ENCODE peak calls at places on chromosomes 4 and X, in eight cellular contexts. One of them, this sample, is unnamed.

GRCh38 chr4:632926-633325 is 7.6 kb downstream of the PDE6B start:
- DNase-seq in cardiac fibroblast: no peak
- DNase-seq in mammary epithelial cell: no peak
- DNase-seq in left ventricle myocardium inferior: peak; percentile 4
- DNase-seq in dorsolateral prefrontal cortex: no peak
- DNase-seq in ovary: no peak
- DNase-seq in fibroblast of mammary gland: no peak
- DNase-seq in left lung: no peak
- DNase-seq in this sample: no peak

GRCh38 chr4:150217804-150218203 is 139.6 kb downstream of the DCLK2 start:
- DNase-seq in cardiac fibroblast: no peak
- DNase-seq in mammary epithelial cell: no peak
- DNase-seq in left ventricle myocardium inferior: no peak
- DNase-seq in dorsolateral prefrontal cortex: no peak
- DNase-seq in ovary: no peak
- DNase-seq in fibroblast of mammary gland: no peak
- DNase-seq in left lung: no peak
- DNase-seq in this sample: no peak

GRCh38 chr4:152264106-152264505 is 271.8 kb downstream of the FBXW7 start:
- DNase-seq in cardiac fibroblast: no peak
- DNase-seq in mammary epithelial cell: no peak
- DNase-seq in left ventricle myocardium inferior: no peak
- DNase-seq in dorsolateral prefrontal cortex: no peak
- DNase-seq in ovary: no peak
- DNase-seq in fibroblast of mammary gland: no peak
- DNase-seq in left lung: no peak
- DNase-seq in this sample: no peak

GRCh38 chr4:8914461-8915171 is 43.0 kb upstream of the HMX1 start:
- DNase-seq in cardiac fibroblast: no peak
- DNase-seq in mammary epithelial cell: no peak
- DNase-seq in left ventricle myocardium inferior: no peak
- DNase-seq in dorsolateral prefrontal cortex: peak; percentile 1
- DNase-seq in ovary: peak; percentile 3
- DNase-seq in fibroblast of mammary gland: no peak
- DNase-seq in left lung: peak; percentile 15
- DNase-seq in this sample: peak; percentile 34

GRCh38 chrX:77918568-77918967 is 8.1 kb downstream of the ATP7A start:
- DNase-seq in cardiac fibroblast: peak; percentile 35
- DNase-seq in mammary epithelial cell: peak; percentile 28
- DNase-seq in left ventricle myocardium inferior: no peak
- DNase-seq in dorsolateral prefrontal cortex: no peak
- DNase-seq in ovary: no peak
- DNase-seq in fibroblast of mammary gland: peak; percentile 26
- DNase-seq in left lung: no peak
- DNase-seq in this sample: no peak

GRCh38 chr4:118270492-118270891 is 82.3 kb downstream of the PRSS12 start:
- DNase-seq in cardiac fibroblast: peak; percentile 74
- DNase-seq in mammary epithelial cell: peak; percentile 30
- DNase-seq in left ventricle myocardium inferior: no peak
- DNase-seq in dorsolateral prefrontal cortex: no peak
- DNase-seq in ovary: no peak
- DNase-seq in fibroblast of mammary gland: peak; percentile 66
- DNase-seq in left lung: no peak
- DNase-seq in this sample: no peak

GRCh38 chr4:172095161-172095560 is 282.0 kb downstream of the GALNTL6 start:
- DNase-seq in cardiac fibroblast: no peak
- DNase-seq in mammary epithelial cell: no peak
- DNase-seq in left ventricle myocardium inferior: no peak
- DNase-seq in dorsolateral prefrontal cortex: no peak
- DNase-seq in ovary: no peak
- DNase-seq in fibroblast of mammary gland: no peak
- DNase-seq in left lung: no peak
- DNase-seq in this sample: no peak

GRCh38 chr4:92368648-92369047 is 64.9 kb downstream of the GRID2 start:
- DNase-seq in cardiac fibroblast: no peak
- DNase-seq in mammary epithelial cell: no peak
- DNase-seq in left ventricle myocardium inferior: no peak
- DNase-seq in dorsolateral prefrontal cortex: no peak
- DNase-seq in ovary: no peak
- DNase-seq in fibroblast of mammary gland: no peak
- DNase-seq in left lung: no peak
- DNase-seq in this sample: no peak

GRCh38 chrX:128142745-128143144 is 90.5 kb upstream of the ACTRT1 start:
- DNase-seq in cardiac fibroblast: no peak
- DNase-seq in mammary epithelial cell: no peak
- DNase-seq in left ventricle myocardium inferior: no peak
- DNase-seq in dorsolateral prefrontal cortex: no peak
- DNase-seq in ovary: no peak
- DNase-seq in fibroblast of mammary gland: no peak
- DNase-seq in left lung: no peak
- DNase-seq in this sample: no peak

GRCh38 chr4:8852118-8852704 is 19.4 kb downstream of the HMX1 start:
- DNase-seq in cardiac fibroblast: no peak
- DNase-seq in mammary epithelial cell: no peak
- DNase-seq in left ventricle myocardium inferior: peak; percentile 5
- DNase-seq in dorsolateral prefrontal cortex: no peak
- DNase-seq in ovary: no peak
- DNase-seq in fibroblast of mammary gland: no peak
- DNase-seq in left lung: no peak
- DNase-seq in this sample: no peak

GRCh38 chr4:2423695-2424094 is 4.9 kb downstream of the CFAP99 start:
- DNase-seq in cardiac fibroblast: no peak
- DNase-seq in mammary epithelial cell: no peak
- DNase-seq in left ventricle myocardium inferior: no peak
- DNase-seq in dorsolateral prefrontal cortex: no peak
- DNase-seq in ovary: no peak
- DNase-seq in fibroblast of mammary gland: no peak
- DNase-seq in left lung: no peak
- DNase-seq in this sample: peak; percentile 54

GRCh38 chr4:83293305-83294046 is 8.9 kb upstream of the COQ2 start:
- DNase-seq in cardiac fibroblast: no peak
- DNase-seq in mammary epithelial cell: no peak
- DNase-seq in left ventricle myocardium inferior: no peak
- DNase-seq in dorsolateral prefrontal cortex: no peak
- DNase-seq in ovary: no peak
- DNase-seq in fibroblast of mammary gland: no peak
- DNase-seq in left lung: no peak
- DNase-seq in this sample: no peak

GRCh38 chr4:86706923-86707597 is 112.9 kb downstream of the PTPN13 start:
- DNase-seq in cardiac fibroblast: peak; percentile 4
- DNase-seq in mammary epithelial cell: peak; percentile 58
- DNase-seq in left ventricle myocardium inferior: no peak
- DNase-seq in dorsolateral prefrontal cortex: no peak
- DNase-seq in ovary: no peak
- DNase-seq in fibroblast of mammary gland: peak; percentile 27
- DNase-seq in left lung: no peak
- DNase-seq in this sample: no peak

GRCh38 chrX:150842198-150842553 is 56.3 kb downstream of the CD99L2 start:
- DNase-seq in cardiac fibroblast: no peak
- DNase-seq in mammary epithelial cell: no peak
- DNase-seq in left ventricle myocardium inferior: no peak
- DNase-seq in dorsolateral prefrontal cortex: no peak
- DNase-seq in ovary: no peak
- DNase-seq in fibroblast of mammary gland: no peak
- DNase-seq in left lung: no peak
- DNase-seq in this sample: no peak

GRCh38 chrX:102651242-102651967 is at the start of gene GPRASP1:
- DNase-seq in cardiac fibroblast: peak; percentile 15
- DNase-seq in mammary epithelial cell: no peak
- DNase-seq in left ventricle myocardium inferior: peak; percentile 64
- DNase-seq in dorsolateral prefrontal cortex: peak; percentile 65
- DNase-seq in ovary: peak; percentile 82
- DNase-seq in fibroblast of mammary gland: peak; percentile 26
- DNase-seq in left lung: peak; percentile 48
- DNase-seq in this sample: peak; percentile 83

GRCh38 chr4:184097240-184097619 is 120.4 kb downstream of the ENPP6 start:
- DNase-seq in cardiac fibroblast: no peak
- DNase-seq in mammary epithelial cell: peak; percentile 25
- DNase-seq in left ventricle myocardium inferior: peak; percentile 43
- DNase-seq in dorsolateral prefrontal cortex: peak; percentile 73
- DNase-seq in ovary: peak; percentile 61
- DNase-seq in fibroblast of mammary gland: peak; percentile 35
- DNase-seq in left lung: peak; percentile 49
- DNase-seq in this sample: peak; percentile 31

GRCh38 chr4:40576651-40577480 is 52.8 kb downstream of the RBM47 start:
- DNase-seq in cardiac fibroblast: peak; percentile 87
- DNase-seq in mammary epithelial cell: peak; percentile 78
- DNase-seq in left ventricle myocardium inferior: peak; percentile 49
- DNase-seq in dorsolateral prefrontal cortex: peak; percentile 52
- DNase-seq in ovary: peak; percentile 59
- DNase-seq in fibroblast of mammary gland: peak; percentile 96
- DNase-seq in left lung: peak; percentile 95
- DNase-seq in this sample: peak; percentile 80
- H3K4me3 ChIP-seq in cardiac fibroblast: peak overlapping the region; percentile 9
- H3K4me3 ChIP-seq in mammary epithelial cell: no peak overlapping the region
- H3K4me3 ChIP-seq in left ventricle myocardium inferior: peak overlapping the region; percentile 29
- H3K4me3 ChIP-seq in dorsolateral prefrontal cortex: no peak overlapping the region
- H3K4me3 ChIP-seq in ovary: no peak overlapping the region
- H3K4me3 ChIP-seq in fibroblast of mammary gland: no peak overlapping the region
- H3K4me3 ChIP-seq in left lung: no peak overlapping the region
- H3K4me3 ChIP-seq in this sample: peak overlapping the region; percentile 21

GRCh38 chrX:152573866-152574265 is 63.8 kb upstream of the GABRQ start:
- DNase-seq in cardiac fibroblast: no peak
- DNase-seq in mammary epithelial cell: no peak
- DNase-seq in left ventricle myocardium inferior: no peak
- DNase-seq in dorsolateral prefrontal cortex: no peak
- DNase-seq in ovary: no peak
- DNase-seq in fibroblast of mammary gland: no peak
- DNase-seq in left lung: no peak
- DNase-seq in this sample: no peak

DNA sequence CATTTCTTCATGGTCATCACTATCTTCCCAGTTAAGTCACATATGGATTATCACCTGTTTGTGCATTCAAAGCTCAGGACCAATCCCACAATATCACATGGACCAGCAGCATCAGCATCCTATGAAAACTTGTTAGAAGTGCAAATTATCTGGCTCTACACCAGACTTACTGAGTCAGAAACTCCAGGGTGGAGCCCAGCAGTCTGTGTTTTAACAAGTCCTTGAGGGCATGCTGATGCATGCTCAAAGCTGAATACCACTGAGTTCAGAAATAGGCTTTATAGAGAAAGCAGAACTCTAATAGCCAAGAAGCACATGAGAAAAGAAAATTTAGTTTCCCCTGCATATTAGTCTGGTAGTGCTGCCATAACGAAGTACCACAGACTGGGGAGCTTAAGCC is 62.4 kb upstream of the GABRQ start:
- DNase-seq in cardiac fibroblast: no peak
- DNase-seq in mammary epithelial cell: peak; percentile 69
- DNase-seq in left ventricle myocardium inferior: no peak
- DNase-seq in dorsolateral prefrontal cortex: no peak
- DNase-seq in ovary: no peak
- DNase-seq in fibroblast of mammary gland: no peak
- DNase-seq in left lung: no peak
- DNase-seq in this sample: no peak
- TF ChIP-seq CTCF in cardiac fibroblast: no peak
- TF ChIP-seq CTCF in mammary epithelial cell: no peak
- TF ChIP-seq CTCF in left ventricle myocardium inferior: no peak
- TF ChIP-seq CTCF in dorsolateral prefrontal cortex: no peak
- TF ChIP-seq CTCF in ovary: no peak
- TF ChIP-seq CTCF in fibroblast of mammary gland: no peak
- TF ChIP-seq CTCF in left lung: no peak
- TF ChIP-seq CTCF in this sample: no peak

GRCh38 chr4:55635760-55636621 is at the start of gene NMU:
- DNase-seq in cardiac fibroblast: peak; percentile 12
- DNase-seq in mammary epithelial cell: peak; percentile 52
- DNase-seq in left ventricle myocardium inferior: peak; percentile 27
- DNase-seq in dorsolateral prefrontal cortex: no peak
- DNase-seq in ovary: no peak
- DNase-seq in fibroblast of mammary gland: peak; percentile 14
- DNase-seq in left lung: peak; percentile 61
- DNase-seq in this sample: peak; percentile 24

GRCh38 chr4:55634417-55635128 is 1.5 kb downstream of the NMU start:
- DNase-seq in cardiac fibroblast: no peak
- DNase-seq in mammary epithelial cell: no peak
- DNase-seq in left ventricle myocardium inferior: no peak
- DNase-seq in dorsolateral prefrontal cortex: no peak
- DNase-seq in ovary: no peak
- DNase-seq in fibroblast of mammary gland: no peak
- DNase-seq in left lung: no peak
- DNase-seq in this sample: no peak

GRCh38 chr4:55636622-55636999 is 513 bp upstream of the NMU start:
- DNase-seq in cardiac fibroblast: no peak
- DNase-seq in mammary epithelial cell: no peak
- DNase-seq in left ventricle myocardium inferior: no peak
- DNase-seq in dorsolateral prefrontal cortex: no peak
- DNase-seq in ovary: no peak
- DNase-seq in fibroblast of mammary gland: no peak
- DNase-seq in left lung: no peak
- DNase-seq in this sample: no peak

GRCh38 chr4:55633903-55634302 is 2.2 kb downstream of the NMU start:
- DNase-seq in cardiac fibroblast: no peak
- DNase-seq in mammary epithelial cell: no peak
- DNase-seq in left ventricle myocardium inferior: no peak
- DNase-seq in dorsolateral prefrontal cortex: no peak
- DNase-seq in ovary: no peak
- DNase-seq in fibroblast of mammary gland: no peak
- DNase-seq in left lung: no peak
- DNase-seq in this sample: no peak

DNA sequence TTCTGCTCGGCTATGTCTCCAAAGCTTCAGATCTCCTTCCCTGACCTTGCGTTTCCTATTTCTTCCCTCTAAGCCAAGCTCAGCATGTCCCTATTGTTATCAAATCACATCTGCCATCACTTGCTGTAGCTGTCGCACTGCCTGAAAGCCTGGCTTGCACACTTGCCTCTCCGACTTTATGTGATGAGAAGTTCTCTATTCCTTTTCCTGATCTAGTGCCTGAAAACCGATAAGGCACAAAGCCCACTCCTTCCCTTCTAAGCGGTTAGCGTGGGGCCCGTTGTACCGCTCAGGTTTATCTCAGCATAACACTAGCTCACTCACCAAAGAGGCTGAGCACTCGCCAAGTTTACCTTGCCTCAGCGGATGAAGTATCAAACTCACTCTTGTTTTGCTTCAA is 816 bp downstream of the NMU start:
- DNase-seq in cardiac fibroblast: no peak
- DNase-seq in mammary epithelial cell: no peak
- DNase-seq in left ventricle myocardium inferior: no peak
- DNase-seq in dorsolateral prefrontal cortex: no peak
- DNase-seq in ovary: no peak
- DNase-seq in fibroblast of mammary gland: no peak
- DNase-seq in left lung: no peak
- DNase-seq in this sample: no peak
- H3K4me3 ChIP-seq in cardiac fibroblast: no peak overlapping the region
- H3K4me3 ChIP-seq in mammary epithelial cell: peak overlapping the region; percentile 8
- H3K4me3 ChIP-seq in left ventricle myocardium inferior: peak overlapping the region; percentile 62
- H3K4me3 ChIP-seq in dorsolateral prefrontal cortex: peak overlapping the region; percentile 58
- H3K4me3 ChIP-seq in ovary: no peak overlapping the region
- H3K4me3 ChIP-seq in fibroblast of mammary gland: no peak overlapping the region
- H3K4me3 ChIP-seq in left lung: no peak overlapping the region
- H3K4me3 ChIP-seq in this sample: no peak overlapping the region

DNA sequence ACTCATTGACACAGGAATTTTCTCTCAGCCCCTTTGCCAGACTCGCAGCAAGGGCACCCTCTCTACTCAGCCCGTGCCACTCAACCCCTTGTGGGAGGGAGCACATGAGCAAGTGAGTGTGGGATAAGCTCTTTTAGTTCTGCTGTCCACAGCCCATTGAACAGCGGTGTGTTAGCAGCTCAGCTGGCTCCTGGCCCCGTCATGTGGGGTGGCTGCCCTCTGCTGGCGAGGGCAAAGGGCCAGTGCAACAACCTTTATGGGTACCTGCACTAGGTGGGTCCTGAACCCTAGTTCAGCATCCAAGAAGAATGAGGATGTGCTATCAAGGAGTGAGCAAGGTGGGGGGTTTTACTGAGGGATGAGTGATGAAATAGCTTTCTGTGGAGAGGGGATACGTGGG is 85.0 kb upstream of the ZNF81 start:
- DNase-seq in cardiac fibroblast: peak; percentile 48
- DNase-seq in mammary epithelial cell: peak; percentile 26
- DNase-seq in left ventricle myocardium inferior: peak; percentile 17
- DNase-seq in dorsolateral prefrontal cortex: no peak
- DNase-seq in ovary: no peak
- DNase-seq in fibroblast of mammary gland: peak; percentile 37
- DNase-seq in left lung: peak; percentile 35
- DNase-seq in this sample: no peak
- TF ChIP-seq CTCF in cardiac fibroblast: peak; percentile 53
- TF ChIP-seq CTCF in mammary epithelial cell: peak; percentile 48
- TF ChIP-seq CTCF in left ventricle myocardium inferior: peak; percentile 44
- TF ChIP-seq CTCF in dorsolateral prefrontal cortex: no peak
- TF ChIP-seq CTCF in ovary: no peak
- TF ChIP-seq CTCF in fibroblast of mammary gland: peak; percentile 41
- TF ChIP-seq CTCF in left lung: no peak
- TF ChIP-seq CTCF in this sample: no peak

This sample was measured in tibial artery.